ENCODE peak calls at places on chromosomes 5 and 9, in nine cellular contexts. F is NCI-H460; J is activated CD8-positive, alpha-beta memory T cell treated with anti-CD3 and anti-CD28 coated beads for 4 hours; X is fibroblast of mammary gland; R is AG09319; Z is left lobe of liver; V is CD8-positive, alpha-beta memory T cell; I is mucosa of gallbladder; P is fibroblast of the aortic adventitia. H is an unnamed sample.

GRCh38 chr5:67581203-67581602 is 384.6 kb upstream of the CD180 start:
- DNase-seq in V (no peak), I (no peak), P (peak), J (no peak), F (no peak), R (no peak), X (peak), Z (no peak), H (no peak)

GRCh38 chr5:124287813-124288212 is 458.6 kb downstream of the ZNF608 start:
- DNase-seq in I (no peak), F (no peak), P (no peak), X (peak), R (no peak), V (no peak), J (no peak), Z (no peak), H (no peak)

GRCh38 chr5:163571755-163572154 is 66.3 kb downstream of the MAT2B start:
- DNase-seq in R (peak), I (peak), F (no peak), V (no peak), X (peak), J (no peak), P (peak), Z (no peak), H (no peak)

GRCh38 chr9:131817627-131818026 is 77.8 kb upstream of the RAPGEF1 start:
- DNase-seq in I (no peak), P (no peak), X (no peak), F (peak), J (no peak), Z (no peak), R (no peak), V (no peak), H (no peak)

GRCh38 chr9:95854386-95855015 is 21.0 kb upstream of the ERCC6L2 start:
- DNase-seq in J (no peak), V (no peak), I (no peak), F (no peak), P (peak), X (peak), R (no peak), Z (no peak), H (no peak)

GRCh38 chr9:133707761-133708122 is 30.4 kb downstream of the SARDH start:
- DNase-seq in Z (no peak), I (no peak), J (no peak), X (no peak), P (no peak), V (no peak), F (no peak), R (no peak), H (no peak)

GRCh38 chr5:167442922-167443321 is 848.5 kb upstream of the WWC1 start:
- DNase-seq in X (peak), I (no peak), J (no peak), R (no peak), V (no peak), Z (peak), P (no peak), F (no peak), H (no peak)

GRCh38 chr9:21994526-21994995 is at the start of gene CDKN2B-AS1:
- DNase-seq in P (no peak), X (peak), Z (no peak), F (no peak), V (peak), I (no peak), J (no peak), R (no peak), H (no peak)

GRCh38 chr9:106893088-106893487 is 30.1 kb downstream of the ZNF462 start:
- DNase-seq in R (no peak), X (peak), V (no peak), Z (no peak), F (no peak), I (no peak), P (no peak), J (no peak), H (no peak)

GRCh38 chr5:151896041-151896691 is 28.5 kb downstream of the GLRA1 start:
- DNase-seq in I (no peak), F (no peak), J (no peak), P (peak), R (no peak), Z (no peak), V (no peak), X (peak), H (no peak)

GRCh38 chr5:56183507-56183906 is 49.6 kb downstream of the ANKRD55 start:
- DNase-seq in P (peak), I (no peak), V (no peak), J (no peak), R (peak), Z (no peak), F (no peak), X (peak), H (no peak)

GRCh38 chr5:1515311-1515920 is 8.3 kb downstream of the LPCAT1 start:
- DNase-seq in I (no peak), R (no peak), J (no peak), P (no peak), F (no peak), Z (peak), V (no peak), X (no peak), H (peak)

GRCh38 chr5:128407956-128408355 is 130.1 kb downstream of the FBN2 start:
- DNase-seq in P (no peak), F (no peak), Z (no peak), R (no peak), V (no peak), J (no peak), I (no peak), X (peak), H (no peak)

GRCh38 chr9:133701321-133701980 is 36.7 kb downstream of the SARDH start:
- DNase-seq in F (no peak), X (no peak), R (no peak), I (no peak), V (peak), P (no peak), Z (no peak), J (peak), H (no peak)

GRCh38 chr5:81685481-81685880 is 65.4 kb downstream of the SSBP2 start:
- DNase-seq in X (no peak), R (no peak), Z (no peak), V (no peak), P (no peak), F (no peak), J (no peak), I (no peak), H (no peak)

GRCh38 chr5:149485655-149486615 is 65.3 kb downstream of the CSNK1A1 start:
- DNase-seq in J (no peak), V (no peak), X (peak), R (peak), Z (no peak), F (peak), I (peak), P (peak), H (peak)

GRCh38 chr5:77924081-77924480 is 147.9 kb upstream of the TBCA start:
- DNase-seq in P (no peak), F (no peak), X (no peak), Z (no peak), R (no peak), J (no peak), V (no peak), I (no peak), H (no peak)

GRCh38 chr9:123421211-123421585 is 65.2 kb downstream of the CRB2 start:
- DNase-seq in V (no peak), P (no peak), F (no peak), I (no peak), Z (no peak), X (no peak), R (no peak), J (no peak), H (no peak)

GRCh38 chr5:150562832-150563231 is 54.9 kb downstream of the NDST1 start:
- DNase-seq in R (no peak), X (peak), F (peak), Z (no peak), I (peak), V (no peak), P (peak), J (no peak), H (no peak)

GRCh38 chr5:150152636-150153462 is 2.8 kb downstream of the PDGFRB start:
- DNase-seq in V (no peak), F (no peak), I (no peak), X (peak), J (no peak), P (peak), R (no peak), Z (no peak), H (no peak)

GRCh38 chr9:35856206-35856605 is 14.0 kb downstream of the OR13J1 start:
- DNase-seq in V (no peak), X (no peak), J (no peak), R (no peak), Z (no peak), P (no peak), F (no peak), I (no peak), H (peak)

GRCh38 chr5:58933891-58934628 is 351.2 kb downstream of the RAB3C start:
- DNase-seq in V (no peak), F (no peak), Z (no peak), J (peak), R (no peak), X (no peak), I (no peak), P (no peak), H (no peak)

H was measured in lung.